ENCODE peak calls at places on chromosomes 2 and 18, in six cellular contexts. C, J, T, R, P and Y are unnamed samples.

GRCh38 chr2:117982376-117983033 is 31.4 kb downstream of the CCDC93 start:
- DNase-seq in P (no peak), R (no peak), C (no peak), J (no peak), T (no peak), Y (no peak)

GRCh38 chr2:120783371-120783791 is 47.7 kb downstream of the GLI2 start:
- DNase-seq in J (no peak), R (no peak), P (no peak), C (peak), T (peak), Y (no peak)

GRCh38 chr18:6785001-6785400 is 55.5 kb downstream of the ARHGAP28 start:
- DNase-seq in P (no peak), J (no peak), R (no peak), T (no peak), C (peak), Y (no peak)

GRCh38 chr18:35376742-35377695 is at the start of gene ZNF396:
- DNase-seq in J (peak), P (peak), T (peak), R (peak), C (peak), Y (peak)

GRCh38 chr2:207881902-207882301 is 112.2 kb upstream of the FZD5 start:
- DNase-seq in J (no peak), P (no peak), T (no peak), C (peak), R (no peak), Y (no peak)

GRCh38 chr2:82182270-82182669 is 1877.7 kb upstream of the LRRTM1 start:
- DNase-seq in C (no peak), T (no peak), R (no peak), P (no peak), J (no peak), Y (peak)

GRCh38 chr2:176079851-176080539 is 3.8 kb downstream of the EVX2 start:
- DNase-seq in P (no peak), R (peak), T (no peak), J (no peak), C (peak), Y (no peak)

GRCh38 chr18:60413944-60414547 is 41.5 kb upstream of the MC4R start:
- DNase-seq in T (peak), C (no peak), J (no peak), R (peak), P (no peak), Y (peak)

GRCh38 chr18:74493689-74494088 is 2.5 kb upstream of the CNDP2 start:
- DNase-seq in J (no peak), P (no peak), C (peak), T (peak), R (peak), Y (peak)

GRCh38 chr2:47083886-47084682 is 71.0 kb downstream of the STPG4 start:
- DNase-seq in C (peak), P (no peak), J (peak), R (no peak), T (no peak), Y (no peak)

GRCh38 chr2:150561076-150561475 is 73.6 kb upstream of the RND3 start:
- DNase-seq in J (no peak), P (no peak), R (no peak), T (no peak), C (no peak), Y (no peak)

GRCh38 chr2:138956116-138956515 is 175.9 kb upstream of the NXPH2 start:
- DNase-seq in J (no peak), C (no peak), T (no peak), R (no peak), P (no peak), Y (no peak)

GRCh38 chr2:213232649-213233437 is 51.4 kb upstream of the SPAG16 start:
- DNase-seq in R (no peak), T (no peak), J (no peak), P (no peak), C (peak), Y (no peak)

GRCh38 chr2:57479994-57480393 is 566.6 kb upstream of the VRK2 start:
- DNase-seq in T (no peak), J (no peak), R (no peak), C (no peak), P (no peak), Y (peak)

GRCh38 chr2:240985881-240986786 is 12.3 kb upstream of the SNED1 start:
- DNase-seq in J (no peak), R (no peak), P (no peak), C (no peak), T (no peak), Y (no peak)

GRCh38 chr2:3959372-3959771 is 256.0 kb downstream of the DCDC2C start:
- DNase-seq in C (peak), T (peak), P (no peak), J (no peak), R (peak), Y (peak)

GRCh38 chr2:6372317-6372903 is 493.3 kb downstream of the CMPK2 start:
- DNase-seq in C (no peak), R (peak), T (peak), J (no peak), P (no peak), Y (peak)

GRCh38 chr2:218218409-218219185 is 1.6 kb downstream of the ARPC2 start:
- DNase-seq in J (no peak), R (no peak), P (no peak), T (no peak), C (no peak), Y (peak)

GRCh38 chr2:74414913-74415761 is 6.3 kb downstream of the C2orf81 start:
- DNase-seq in P (peak), J (peak), R (no peak), T (peak), C (peak), Y (no peak)

GRCh38 chr18:44954256-44954655 is 273.6 kb downstream of the SETBP1 start:
- DNase-seq in R (no peak), T (no peak), J (no peak), C (no peak), P (no peak), Y (no peak)

GRCh38 chr2:190849774-190850173 is 30.8 kb upstream of the GLS start:
- DNase-seq in C (peak), T (peak), R (peak), J (no peak), P (no peak), Y (peak)

GRCh38 chr2:129757366-129757914 is 222.0 kb upstream of the RAB6C start:
- DNase-seq in P (no peak), J (no peak), C (no peak), T (no peak), R (no peak), Y (no peak)

GRCh38 chr2:197191177-197191947 is 119.2 kb downstream of the ANKRD44 start:
- DNase-seq in C (peak), P (no peak), J (no peak), T (peak), R (peak), Y (peak)

GRCh38 chr2:110742412-110742811 is 10.0 kb downstream of the ACOXL start:
- DNase-seq in R (no peak), J (no peak), P (no peak), C (no peak), T (no peak), Y (no peak)

GRCh38 chr2:196153480-196153879 is 17.9 kb downstream of the STK17B start:
- DNase-seq in T (no peak), P (no peak), C (no peak), J (no peak), R (no peak), Y (no peak)

GRCh38 chr2:74887961-74888670 is 54.2 kb downstream of the HK2 start:
- DNase-seq in C (no peak), T (peak), J (no peak), P (no peak), R (peak), Y (peak)

GRCh38 chr2:19851116-19851515 is 50.7 kb downstream of the TTC32 start:
- DNase-seq in P (no peak), J (no peak), T (no peak), R (peak), C (no peak), Y (peak)
- TF ChIP-seq CTCF in P (no peak), J (no peak), T (no peak), R (peak), C (peak), Y (peak)

GRCh38 chr18:5369513-5369912 is 74.0 kb upstream of the ZBTB14 start:
- DNase-seq in C (no peak), R (no peak), J (no peak), P (no peak), T (no peak), Y (no peak)

DNA sequence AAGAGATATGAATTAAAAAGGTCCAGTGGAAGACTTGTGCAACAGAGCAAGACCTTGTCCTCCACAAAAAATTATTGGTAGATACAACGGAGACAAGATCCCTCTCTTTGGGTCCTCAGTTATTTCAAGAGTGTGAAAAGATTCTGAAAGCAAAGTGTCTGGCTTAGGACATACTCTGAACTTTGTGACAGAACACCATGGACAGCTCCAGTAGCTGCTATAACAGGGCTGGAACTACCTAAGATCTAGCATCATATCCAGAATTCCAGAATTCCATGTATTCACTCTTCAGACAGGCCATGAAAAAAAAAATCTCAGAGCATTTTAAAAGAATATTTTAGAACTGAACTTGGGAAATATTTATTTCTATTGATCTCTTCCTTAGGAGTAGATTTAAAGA is 74.8 kb upstream of the ZBTB14 start:
- DNase-seq in J (no peak), R (no peak), P (no peak), T (peak), C (peak), Y (no peak)
- TF ChIP-seq CTCF in J (no peak), R (no peak), P (no peak), T (no peak), C (no peak), Y (no peak)

DNA sequence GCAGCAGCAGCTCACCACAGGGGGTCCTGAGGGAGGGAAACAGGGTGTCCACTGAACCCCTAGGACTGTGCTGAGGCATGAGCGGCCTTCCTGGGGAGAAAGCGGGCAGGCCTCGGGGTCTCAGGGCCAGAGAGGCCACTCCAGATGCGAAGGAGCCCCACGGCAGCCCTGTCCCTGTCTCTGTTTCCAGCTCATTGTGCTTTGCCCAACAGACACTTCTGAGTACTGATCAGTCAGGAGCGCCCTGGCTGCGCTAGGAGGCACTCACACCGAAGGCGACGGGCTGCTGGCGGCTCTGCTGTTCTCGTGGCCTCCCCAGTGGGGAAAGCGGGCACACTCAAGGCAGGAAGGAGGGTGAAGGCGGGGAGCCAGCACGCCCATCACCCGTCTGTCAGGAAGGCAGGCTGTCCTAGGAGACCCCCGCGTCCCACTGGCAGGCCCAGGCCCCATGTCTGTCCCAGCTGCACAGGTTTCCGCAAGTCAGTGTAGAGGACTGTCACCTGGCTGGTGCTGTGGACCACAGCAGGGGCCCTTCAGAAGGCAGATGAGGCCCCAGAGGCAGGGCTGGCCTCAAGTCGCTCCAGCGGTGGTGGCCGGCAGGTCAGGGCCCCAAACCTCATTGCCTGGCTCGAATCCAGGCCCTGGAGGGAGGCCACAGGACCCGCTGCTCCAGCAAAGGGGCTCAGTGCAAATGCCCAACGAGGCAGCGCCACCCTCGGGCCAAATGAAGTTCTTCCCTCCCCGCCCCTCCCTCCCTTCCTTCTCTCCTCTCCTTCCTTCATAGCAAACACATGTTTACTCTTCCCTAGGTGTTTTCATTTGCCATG is 6.8 kb downstream of the ESPNL start:
- DNase-seq in J (peak), C (no peak), P (no peak), T (peak), R (no peak), Y (no peak)
- TF ChIP-seq CTCF in J (no peak), C (peak), P (no peak), T (no peak), R (peak), Y (peak)

DNA sequence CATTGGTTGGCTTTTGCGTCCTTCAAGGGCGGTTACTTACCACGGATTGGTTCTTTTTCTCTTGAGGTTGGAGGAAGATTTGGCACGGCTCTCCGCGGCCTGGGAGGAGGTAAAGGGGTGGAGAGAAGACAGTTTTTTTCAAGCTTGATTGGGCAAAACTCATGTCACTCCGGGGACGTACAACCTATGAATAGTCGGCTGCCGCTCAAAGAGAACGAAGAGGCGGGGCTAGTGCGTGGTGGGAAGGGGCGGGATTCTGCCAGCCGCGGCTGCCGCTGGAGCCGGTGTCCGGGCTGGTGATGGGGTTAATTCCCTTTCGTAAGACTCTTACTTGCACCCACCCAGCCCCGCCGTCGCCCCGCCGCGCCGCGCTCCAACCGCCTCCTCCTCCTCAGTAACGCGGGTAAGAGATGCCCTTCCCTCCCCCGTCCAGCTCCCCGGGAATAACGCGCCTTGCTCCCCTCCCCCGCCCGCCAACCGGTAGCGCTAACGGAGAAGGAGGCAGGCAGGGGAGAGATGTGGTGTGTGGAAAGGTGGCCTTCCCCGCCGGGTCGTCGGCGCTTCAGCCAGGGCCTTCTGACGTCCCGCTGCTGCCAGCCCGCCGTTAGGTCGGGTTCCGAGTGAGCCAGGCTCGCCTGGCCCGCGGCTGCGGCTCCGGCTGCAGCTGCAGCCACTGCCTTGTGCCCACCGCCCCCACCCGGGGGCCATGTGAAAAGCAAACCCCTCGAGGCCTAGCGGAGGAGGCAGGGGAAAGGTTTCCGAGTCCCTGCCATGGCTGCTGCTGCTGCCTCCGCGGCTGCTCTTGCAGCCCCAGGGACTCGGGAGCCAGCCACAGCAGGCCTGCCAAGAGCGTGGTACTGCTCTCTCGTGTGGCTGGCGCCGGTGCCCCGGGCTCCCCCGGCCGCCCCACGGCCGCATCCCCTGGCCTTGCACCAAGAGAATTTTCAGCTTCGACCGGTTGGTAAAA is at the start of gene R3HDM1:
- DNase-seq in T (peak), P (peak), C (peak), J (peak), R (peak), Y (peak)
- TF ChIP-seq CTCF in T (no peak), P (no peak), C (no peak), J (peak), R (peak), Y (peak)